ENCODE peak calls at places on chromosomes 12 and 14, in ten cellular contexts. K is endothelial cell; X is upper lobe of right lung; R is stimulated activated CD4-positive, alpha-beta T cell treated with anti-CD3 and anti-CD28 coated beads, Interleukin-4, amount 100 ng/mL, for 24 hours; F is neural crest cell; E is fibroblast of lung; I is AG10803; S is MCF 10A; C is HTR-8/SVneo; V is mucosa of descending colon. J is an unnamed sample.

GRCh38 chr12:59708484-59708883 is 112.7 kb downstream of the SLC16A7 start:
- DNase-seq in E (peak; percentile 51), R (no peak), S (no peak), C (no peak), X (no peak), V (no peak), F (no peak), K (no peak), I (no peak), J (no peak)

GRCh38 chr14:68899033-68899603 is 80.0 kb downstream of the ACTN1 start:
- DNase-seq in C (no peak), K (no peak), S (no peak), V (no peak), R (no peak), E (no peak), F (no peak), X (no peak), I (no peak), J (no peak)

GRCh38 chr14:30322819-30323218 is 236.1 kb upstream of the G2E3 start:
- DNase-seq in C (no peak), K (no peak), E (no peak), R (no peak), F (no peak), X (no peak), V (no peak), S (no peak), I (no peak), J (no peak)

GRCh38 chr14:70631948-70632347 is 9.8 kb upstream of the TTC9 start:
- DNase-seq in V (no peak), E (no peak), I (no peak), S (no peak), R (no peak), C (no peak), F (no peak), K (no peak), X (no peak), J (no peak)

GRCh38 chr14:75273272-75274044 is 5.2 kb upstream of the FOS start:
- DNase-seq in S (no peak), V (no peak), R (no peak), E (peak; percentile 76), F (no peak), X (peak; percentile 63), K (no peak), I (peak; percentile 91), C (no peak), J (no peak)

GRCh38 chr14:34270361-34270760 is 191.7 kb downstream of the SPTSSA start:
- DNase-seq in C (no peak), I (no peak), F (no peak), E (peak; percentile 10), K (no peak), V (no peak), X (no peak), S (no peak), R (no peak), J (no peak)

GRCh38 chr12:22851532-22851931 is 226.6 kb downstream of the ETNK1 start:
- DNase-seq in C (no peak), S (no peak), X (no peak), E (no peak), I (no peak), V (no peak), R (no peak), K (no peak), F (no peak), J (no peak)

GRCh38 chr12:89892426-89892825 is 183.8 kb upstream of the ATP2B1 start:
- DNase-seq in X (no peak), C (no peak), S (no peak), I (peak; percentile 52), V (no peak), F (no peak), R (no peak), K (no peak), E (no peak), J (no peak)

GRCh38 chr14:22276913-22277816 is 311.9 kb downstream of the DAD1 start:
- DNase-seq in I (peak; percentile 18), S (peak; percentile 34), X (no peak), V (no peak), C (no peak), K (no peak), E (peak; percentile 14), R (no peak), F (no peak), J (no peak)

GRCh38 chr14:73996731-73997107 is 22.4 kb downstream of the ENTPD5 start:
- DNase-seq in E (no peak), F (no peak), I (no peak), C (no peak), V (no peak), S (no peak), R (no peak), K (no peak), X (no peak), J (no peak)

GRCh38 chr12:71840226-71840847 is 778 bp downstream of the TBC1D15 start:
- DNase-seq in F (no peak), I (peak; percentile 76), K (peak; percentile 7), C (peak; percentile 45), V (peak; percentile 14), R (no peak), X (no peak), S (peak; percentile 76), E (peak; percentile 73), J (no peak)

GRCh38 chr14:77653473-77653872 is 37.0 kb upstream of the SPTLC2 start:
- DNase-seq in X (no peak), S (no peak), R (no peak), V (no peak), I (no peak), E (no peak), C (no peak), F (peak; percentile 8), K (no peak), J (no peak)

GRCh38 chr14:54696998-54697397 is 130.1 kb downstream of the SAMD4A start:
- DNase-seq in S (no peak), E (no peak), X (no peak), F (no peak), R (no peak), K (no peak), I (no peak), V (no peak), C (no peak), J (no peak)

GRCh38 chr12:110670161-110670701 is 18.7 kb downstream of the HVCN1 start:
- DNase-seq in K (no peak), C (no peak), R (peak; percentile 64), F (no peak), E (no peak), X (no peak), S (no peak), I (no peak), V (no peak), J (no peak)

J was measured in progenitor cell of endocrine pancreas.